ENCODE peak calls at places on chromosomes 11 and 22, in seven cellular contexts. C, J, E, A, Y, O and P are unnamed samples.

GRCh38 chr11:71951741-71952310 is 23.0 kb downstream of the RNF121 start:
- DNase-seq in O (no peak), C (no peak), J (no peak), A (no peak), Y (no peak), E (peak; percentile 30), P (no peak)

GRCh38 chr11:59779487-59779886 is 24.3 kb downstream of the STX3 start:
- DNase-seq in A (no peak), E (no peak), Y (no peak), C (no peak), J (no peak), O (no peak), P (no peak)

GRCh38 chr11:71488086-71488967 is 35.3 kb downstream of the NADSYN1 start:
- DNase-seq in J (no peak), E (peak; percentile 55), C (no peak), O (peak; percentile 18), A (no peak), Y (no peak), P (no peak)

GRCh38 chr11:46381046-46381835 is at the start of gene MDK:
- DNase-seq in Y (no peak), E (no peak), O (no peak), J (peak; percentile 54), A (peak; percentile 39), C (no peak), P (no peak)

GRCh38 chr11:10116588-10116987 is 177.4 kb downstream of the SBF2 start:
- DNase-seq in Y (no peak), E (no peak), C (no peak), J (no peak), A (no peak), O (no peak), P (no peak)

GRCh38 chr11:120056301-120057027 is 81.4 kb downstream of the TRIM29 start:
- DNase-seq in J (no peak), O (no peak), E (no peak), Y (no peak), A (no peak), C (no peak), P (no peak)

GRCh38 chr22:17866127-17866526 is 91.9 kb upstream of the BID start:
- DNase-seq in O (no peak), Y (no peak), E (no peak), A (no peak), J (no peak), C (no peak), P (no peak)

GRCh38 chr11:6601041-6601461 is 2.4 kb downstream of the RRP8 start:
- DNase-seq in C (no peak), E (no peak), A (no peak), O (no peak), J (no peak), Y (no peak), P (no peak)

GRCh38 chr11:115848080-115848479 is 343.9 kb upstream of the CADM1 start:
- DNase-seq in C (no peak), A (no peak), O (no peak), Y (no peak), E (no peak), J (no peak), P (no peak)

GRCh38 chr22:25069758-25070461 is 117.4 kb downstream of the KIAA1671 start:
- DNase-seq in O (no peak), J (peak; percentile 48), E (no peak), Y (no peak), C (no peak), A (no peak), P (no peak)